ENCODE peak calls at places on chromosomes 3 and 15, in ten cellular contexts. One of them, this sample, is unnamed.

GRCh38 chr3:146491303-146491702 is 21.9 kb upstream of the PLSCR2 start:
- DNase-seq in right atrium auricular region: no peak
- DNase-seq in endothelial cell: no peak
- DNase-seq in HFFc6: peak; percentile 1
- DNase-seq in nephron progenitor cell: no peak
- DNase-seq in lower lobe of right lung: no peak
- DNase-seq in WTC11: no peak
- DNase-seq in Calu3: no peak
- DNase-seq in HFF-Myc: no peak
- DNase-seq in A549: no peak
- DNase-seq in this sample: no peak

GRCh38 chr15:36579792-36580431 is 486 bp downstream of the CDIN1 start:
- DNase-seq in right atrium auricular region: no peak
- DNase-seq in endothelial cell: no peak
- DNase-seq in HFFc6: no peak
- DNase-seq in nephron progenitor cell: no peak
- DNase-seq in lower lobe of right lung: peak; percentile 55
- DNase-seq in WTC11: no peak
- DNase-seq in Calu3: no peak
- DNase-seq in HFF-Myc: no peak
- DNase-seq in A549: no peak
- DNase-seq in this sample: no peak

GRCh38 chr15:69686626-69687025 is 234.0 kb downstream of the RPLP1 start:
- DNase-seq in right atrium auricular region: no peak
- DNase-seq in endothelial cell: no peak
- DNase-seq in HFFc6: no peak
- DNase-seq in nephron progenitor cell: no peak
- DNase-seq in lower lobe of right lung: no peak
- DNase-seq in WTC11: no peak
- DNase-seq in Calu3: no peak
- DNase-seq in HFF-Myc: no peak
- DNase-seq in A549: no peak
- DNase-seq in this sample: no peak

GRCh38 chr15:87672309-87672897 is 584.1 kb downstream of the NTRK3 start:
- DNase-seq in right atrium auricular region: no peak
- DNase-seq in endothelial cell: peak; percentile 66
- DNase-seq in HFFc6: peak; percentile 27
- DNase-seq in nephron progenitor cell: peak; percentile 54
- DNase-seq in lower lobe of right lung: no peak
- DNase-seq in WTC11: peak; percentile 66
- DNase-seq in Calu3: no peak
- DNase-seq in HFF-Myc: peak; percentile 17
- DNase-seq in A549: peak; percentile 28
- DNase-seq in this sample: peak; percentile 7

GRCh38 chr3:179045719-179046402 is 25.7 kb downstream of the ZMAT3 start:
- DNase-seq in right atrium auricular region: no peak
- DNase-seq in endothelial cell: no peak
- DNase-seq in HFFc6: no peak
- DNase-seq in nephron progenitor cell: no peak
- DNase-seq in lower lobe of right lung: no peak
- DNase-seq in WTC11: no peak
- DNase-seq in Calu3: no peak
- DNase-seq in HFF-Myc: no peak
- DNase-seq in A549: no peak
- DNase-seq in this sample: no peak

GRCh38 chr15:67501836-67502461 is 19.0 kb upstream of the C15orf61 start:
- DNase-seq in right atrium auricular region: no peak
- DNase-seq in endothelial cell: no peak
- DNase-seq in HFFc6: no peak
- DNase-seq in nephron progenitor cell: no peak
- DNase-seq in lower lobe of right lung: no peak
- DNase-seq in WTC11: no peak
- DNase-seq in Calu3: no peak
- DNase-seq in HFF-Myc: no peak
- DNase-seq in A549: no peak
- DNase-seq in this sample: no peak

GRCh38 chr15:29268706-29269484 is 727 bp downstream of the NSMCE3 start:
- DNase-seq in right atrium auricular region: peak; percentile 66
- DNase-seq in endothelial cell: peak; percentile 22
- DNase-seq in HFFc6: no peak
- DNase-seq in nephron progenitor cell: no peak
- DNase-seq in lower lobe of right lung: peak; percentile 59
- DNase-seq in WTC11: peak; percentile 31
- DNase-seq in Calu3: no peak
- DNase-seq in HFF-Myc: no peak
- DNase-seq in A549: peak; percentile 13
- DNase-seq in this sample: no peak

GRCh38 chr3:150504473-150504872 is 41.8 kb downstream of the SERP1 start:
- DNase-seq in right atrium auricular region: no peak
- DNase-seq in endothelial cell: no peak
- DNase-seq in HFFc6: no peak
- DNase-seq in nephron progenitor cell: no peak
- DNase-seq in lower lobe of right lung: no peak
- DNase-seq in WTC11: no peak
- DNase-seq in Calu3: no peak
- DNase-seq in HFF-Myc: no peak
- DNase-seq in A549: no peak
- DNase-seq in this sample: no peak

GRCh38 chr3:188442430-188442829 is 288.5 kb downstream of the LPP start:
- DNase-seq in right atrium auricular region: no peak
- DNase-seq in endothelial cell: no peak
- DNase-seq in HFFc6: no peak
- DNase-seq in nephron progenitor cell: no peak
- DNase-seq in lower lobe of right lung: no peak
- DNase-seq in WTC11: no peak
- DNase-seq in Calu3: no peak
- DNase-seq in HFF-Myc: no peak
- DNase-seq in A549: no peak
- DNase-seq in this sample: no peak

GRCh38 chr3:158742861-158743260 is 10.6 kb upstream of the RARRES1 start:
- DNase-seq in right atrium auricular region: no peak
- DNase-seq in endothelial cell: no peak
- DNase-seq in HFFc6: peak; percentile 15
- DNase-seq in nephron progenitor cell: no peak
- DNase-seq in lower lobe of right lung: no peak
- DNase-seq in WTC11: no peak
- DNase-seq in Calu3: no peak
- DNase-seq in HFF-Myc: peak; percentile 58
- DNase-seq in A549: no peak
- DNase-seq in this sample: peak; percentile 52

DNA sequence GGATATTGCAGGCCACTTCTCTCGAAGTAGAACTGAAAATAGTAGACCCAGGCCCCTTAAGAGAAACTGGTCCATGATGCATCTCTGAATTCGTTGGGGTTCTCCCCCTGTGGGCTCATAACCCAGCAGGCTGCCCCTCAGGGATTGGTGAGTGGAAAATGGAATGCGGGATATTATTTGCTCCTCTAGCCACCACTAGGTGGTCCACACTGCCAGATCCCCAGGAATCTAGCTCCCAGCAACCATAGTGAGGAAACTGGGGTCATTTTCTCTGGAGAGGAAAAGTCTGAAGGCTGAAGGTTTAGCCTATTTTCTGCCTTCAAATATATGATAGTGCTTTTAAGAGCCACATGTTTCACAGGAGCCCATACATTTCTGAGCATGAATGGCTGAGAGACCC is 6.7 kb downstream of the CX3CR1 start:
- DNase-seq in right atrium auricular region: no peak
- DNase-seq in endothelial cell: no peak
- DNase-seq in HFFc6: no peak
- DNase-seq in nephron progenitor cell: no peak
- DNase-seq in lower lobe of right lung: no peak
- DNase-seq in WTC11: no peak
- DNase-seq in Calu3: no peak
- DNase-seq in HFF-Myc: no peak
- DNase-seq in A549: no peak
- DNase-seq in this sample: no peak
- TF ChIP-seq CTCF in right atrium auricular region: no peak
- TF ChIP-seq CTCF in endothelial cell: no peak
- TF ChIP-seq CTCF in HFFc6: peak; percentile 40
- TF ChIP-seq CTCF in nephron progenitor cell: no peak
- TF ChIP-seq CTCF in lower lobe of right lung: no peak
- TF ChIP-seq CTCF in WTC11: no peak
- TF ChIP-seq CTCF in Calu3: no peak
- TF ChIP-seq CTCF in HFF-Myc: peak; percentile 30
- TF ChIP-seq CTCF in A549: peak; percentile 8
- TF ChIP-seq CTCF in this sample: no peak

DNA sequence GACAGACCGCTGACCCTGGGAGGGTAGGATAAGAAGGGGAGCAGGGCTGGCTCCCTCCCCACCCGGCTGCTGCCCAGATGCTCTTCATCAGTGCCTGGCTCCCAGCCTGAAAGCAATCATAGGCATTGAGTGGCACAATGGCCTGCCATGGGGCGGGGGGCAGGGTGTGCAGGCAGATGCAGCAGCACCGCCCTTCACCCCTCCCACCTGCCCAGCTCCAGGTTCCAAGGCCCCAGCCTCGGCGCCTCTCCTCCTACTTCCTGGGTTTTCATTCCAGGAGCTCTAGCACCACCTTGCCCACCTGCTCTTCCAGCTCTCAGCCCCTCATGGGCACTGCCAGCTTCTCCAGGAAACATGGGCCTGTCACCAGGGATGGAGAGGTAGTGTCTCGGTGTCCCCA is 101.7 kb downstream of the MEGF11 start:
- DNase-seq in right atrium auricular region: no peak
- DNase-seq in endothelial cell: no peak
- DNase-seq in HFFc6: no peak
- DNase-seq in nephron progenitor cell: no peak
- DNase-seq in lower lobe of right lung: no peak
- DNase-seq in WTC11: peak; percentile 66
- DNase-seq in Calu3: peak; percentile 44
- DNase-seq in HFF-Myc: no peak
- DNase-seq in A549: no peak
- DNase-seq in this sample: no peak
- TF ChIP-seq CTCF in right atrium auricular region: no peak
- TF ChIP-seq CTCF in endothelial cell: no peak
- TF ChIP-seq CTCF in HFFc6: no peak
- TF ChIP-seq CTCF in nephron progenitor cell: no peak
- TF ChIP-seq CTCF in lower lobe of right lung: no peak
- TF ChIP-seq CTCF in WTC11: no peak
- TF ChIP-seq CTCF in Calu3: no peak
- TF ChIP-seq CTCF in HFF-Myc: no peak
- TF ChIP-seq CTCF in A549: peak; percentile 16
- TF ChIP-seq CTCF in this sample: no peak

DNA sequence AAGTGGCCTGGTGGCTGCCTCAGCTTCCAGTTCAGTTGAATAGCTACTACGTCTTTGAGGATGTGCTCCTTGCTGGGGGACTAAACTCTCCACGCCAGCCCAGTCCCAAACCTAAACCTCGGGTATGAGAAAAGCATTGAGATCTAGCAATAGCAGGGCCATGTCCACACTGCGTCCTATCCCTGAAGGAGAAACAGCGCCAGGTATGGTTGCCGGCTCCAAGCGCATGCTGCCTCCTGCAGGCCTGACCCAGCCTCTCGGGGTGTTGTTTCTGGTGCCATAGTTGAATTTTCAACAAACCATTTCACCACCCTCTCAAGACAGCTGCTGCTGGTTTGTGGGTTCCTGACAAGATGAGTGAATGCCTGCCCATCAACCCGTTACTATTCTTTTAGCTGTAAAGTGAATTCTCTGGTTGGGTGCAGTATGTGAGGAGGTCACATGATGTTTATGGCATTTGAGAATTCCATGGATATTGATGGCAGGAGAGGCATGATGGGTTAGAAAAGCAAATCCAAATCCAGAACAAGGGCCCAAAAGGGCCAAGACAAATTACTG is 13.0 kb upstream of the SLC28A1 start:
- DNase-seq in right atrium auricular region: no peak
- DNase-seq in endothelial cell: no peak
- DNase-seq in HFFc6: no peak
- DNase-seq in nephron progenitor cell: no peak
- DNase-seq in lower lobe of right lung: no peak
- DNase-seq in WTC11: no peak
- DNase-seq in Calu3: no peak
- DNase-seq in HFF-Myc: no peak
- DNase-seq in A549: no peak
- DNase-seq in this sample: no peak
- TF ChIP-seq CTCF in right atrium auricular region: no peak
- TF ChIP-seq CTCF in endothelial cell: no peak
- TF ChIP-seq CTCF in HFFc6: no peak
- TF ChIP-seq CTCF in nephron progenitor cell: no peak
- TF ChIP-seq CTCF in lower lobe of right lung: no peak
- TF ChIP-seq CTCF in WTC11: no peak
- TF ChIP-seq CTCF in Calu3: no peak
- TF ChIP-seq CTCF in HFF-Myc: no peak
- TF ChIP-seq CTCF in A549: no peak
- TF ChIP-seq CTCF in this sample: no peak

GRCh38 chr15:33116218-33116617 is 78.3 kb downstream of the FMN1 start:
- DNase-seq in right atrium auricular region: no peak
- DNase-seq in endothelial cell: no peak
- DNase-seq in HFFc6: no peak
- DNase-seq in nephron progenitor cell: no peak
- DNase-seq in lower lobe of right lung: no peak
- DNase-seq in WTC11: no peak
- DNase-seq in Calu3: no peak
- DNase-seq in HFF-Myc: no peak
- DNase-seq in A549: no peak
- DNase-seq in this sample: no peak

GRCh38 chr15:33119865-33120264 is 74.6 kb downstream of the FMN1 start:
- DNase-seq in right atrium auricular region: no peak
- DNase-seq in endothelial cell: no peak
- DNase-seq in HFFc6: no peak
- DNase-seq in nephron progenitor cell: no peak
- DNase-seq in lower lobe of right lung: no peak
- DNase-seq in WTC11: no peak
- DNase-seq in Calu3: no peak
- DNase-seq in HFF-Myc: no peak
- DNase-seq in A549: no peak
- DNase-seq in this sample: no peak

GRCh38 chr15:33114484-33114767 is 80.1 kb downstream of the FMN1 start:
- DNase-seq in right atrium auricular region: no peak
- DNase-seq in endothelial cell: no peak
- DNase-seq in HFFc6: no peak
- DNase-seq in nephron progenitor cell: no peak
- DNase-seq in lower lobe of right lung: no peak
- DNase-seq in WTC11: no peak
- DNase-seq in Calu3: no peak
- DNase-seq in HFF-Myc: no peak
- DNase-seq in A549: no peak
- DNase-seq in this sample: no peak

GRCh38 chr15:33115191-33115861 is 79.2 kb downstream of the FMN1 start:
- DNase-seq in right atrium auricular region: no peak
- DNase-seq in endothelial cell: no peak
- DNase-seq in HFFc6: no peak
- DNase-seq in nephron progenitor cell: no peak
- DNase-seq in lower lobe of right lung: no peak
- DNase-seq in WTC11: no peak
- DNase-seq in Calu3: no peak
- DNase-seq in HFF-Myc: no peak
- DNase-seq in A549: no peak
- DNase-seq in this sample: no peak

DNA sequence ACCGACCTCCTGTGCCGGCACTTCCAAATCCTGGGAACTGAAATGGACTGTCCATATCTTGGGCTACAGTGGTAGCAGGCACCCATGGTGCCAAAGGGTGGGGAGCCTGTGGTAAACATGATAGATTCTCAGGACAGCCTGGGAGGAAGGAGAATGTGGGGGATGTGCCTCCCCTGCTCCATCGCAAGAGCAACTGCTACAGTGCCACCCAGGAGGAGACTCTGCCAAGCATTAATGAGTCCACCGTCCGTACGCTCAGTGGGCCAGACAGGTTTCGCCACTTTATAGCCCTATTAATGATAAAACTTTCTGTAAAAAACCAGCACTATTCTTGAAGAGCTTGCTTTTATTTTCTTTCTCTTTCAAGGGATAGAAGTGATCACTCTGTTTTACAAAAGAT is 75.3 kb downstream of the FMN1 start:
- DNase-seq in right atrium auricular region: no peak
- DNase-seq in endothelial cell: no peak
- DNase-seq in HFFc6: no peak
- DNase-seq in nephron progenitor cell: no peak
- DNase-seq in lower lobe of right lung: no peak
- DNase-seq in WTC11: no peak
- DNase-seq in Calu3: no peak
- DNase-seq in HFF-Myc: no peak
- DNase-seq in A549: no peak
- DNase-seq in this sample: no peak
- TF ChIP-seq CTCF in right atrium auricular region: no peak
- TF ChIP-seq CTCF in endothelial cell: no peak
- TF ChIP-seq CTCF in HFFc6: no peak
- TF ChIP-seq CTCF in nephron progenitor cell: no peak
- TF ChIP-seq CTCF in lower lobe of right lung: no peak
- TF ChIP-seq CTCF in WTC11: no peak
- TF ChIP-seq CTCF in Calu3: no peak
- TF ChIP-seq CTCF in HFF-Myc: no peak
- TF ChIP-seq CTCF in A549: no peak
- TF ChIP-seq CTCF in this sample: no peak